ENCODE peak calls at places on chromosome 10, in seven cellular contexts. Z is NCI-H2107; O is progenitor cell of endocrine pancreas; T is activated CD4-positive, CD25-positive, alpha-beta regulatory T cell; F is NB4; B is fibroblast of the conjunctiva; G is kidney. A is an unnamed sample.

GRCh38 chr10:57823398-57823797 is 444.3 kb downstream of the IPMK start:
- DNase-seq in G (no peak), O (no peak), T (no peak), Z (no peak), F (no peak), B (no peak), A (no peak)

GRCh38 chr10:70355234-70356021 is 27.0 kb downstream of the LRRC20 start:
- DNase-seq in O (no peak), G (peak; percentile 35), Z (no peak), B (no peak), T (no peak), F (peak; percentile 83), A (peak; percentile 7)

GRCh38 chr10:49598986-49599385 is 11.1 kb upstream of the SLC18A3 start:
- DNase-seq in Z (no peak), F (no peak), T (no peak), G (no peak), O (no peak), B (no peak), A (no peak)

GRCh38 chr10:6115411-6115800 is 26.6 kb downstream of the RBM17 start:
- DNase-seq in T (no peak), B (no peak), F (no peak), G (no peak), Z (no peak), O (no peak), A (no peak)

GRCh38 chr10:130024779-130025178 is 60.7 kb upstream of the EBF3 start:
- DNase-seq in G (peak; percentile 17), T (no peak), F (no peak), B (no peak), Z (no peak), O (no peak), A (no peak)

GRCh38 chr10:65993451-65993850 is 932.4 kb upstream of the LRRTM3 start:
- DNase-seq in Z (no peak), G (no peak), T (no peak), B (no peak), F (no peak), O (no peak), A (peak; percentile 81)

GRCh38 chr10:77236700-77237099 is 400.9 kb downstream of the KCNMA1 start:
- DNase-seq in Z (no peak), G (no peak), T (no peak), F (no peak), O (no peak), B (no peak), A (no peak)

GRCh38 chr10:30510184-30510931 is 76.4 kb downstream of the MAP3K8 start:
- DNase-seq in T (no peak), O (no peak), Z (no peak), F (no peak), B (peak; percentile 46), G (no peak), A (peak; percentile 81)

GRCh38 chr10:71323407-71323806 is 4.3 kb downstream of the SLC29A3 start:
- DNase-seq in Z (no peak), T (no peak), O (no peak), B (no peak), F (peak; percentile 49), G (no peak), A (peak; percentile 46)

A was measured in OCI-M1.